ENCODE peak calls at places on chromosomes 5 and 9, in six cellular contexts. One of them, this sample, is unnamed.

GRCh38 chr9:134214395-134214765 is 50.0 kb upstream of the RNU6ATAC start:
- DNase-seq in psoas muscle: peak; percentile 10
- DNase-seq in Daoy: no peak
- DNase-seq in left lobe of liver: no peak
- DNase-seq in DMS53: no peak
- DNase-seq in SJCRH30: peak; percentile 34
- DNase-seq in this sample: no peak

GRCh38 chr9:89683626-89684025 is 78.8 kb downstream of the GADD45G start:
- DNase-seq in Daoy: no peak
- DNase-seq in SJCRH30: no peak
- DNase-seq in psoas muscle: no peak
- DNase-seq in left lobe of liver: peak; percentile 37
- DNase-seq in DMS53: no peak
- DNase-seq in this sample: no peak

GRCh38 chr5:39437469-39437868 is 12.7 kb upstream of the DAB2 start:
- DNase-seq in psoas muscle: no peak
- DNase-seq in SJCRH30: no peak
- DNase-seq in DMS53: peak; percentile 92
- DNase-seq in Daoy: no peak
- DNase-seq in left lobe of liver: peak; percentile 62
- DNase-seq in this sample: no peak

GRCh38 chr5:93250431-93250830 is 330.6 kb downstream of the NR2F1-AS1 start:
- DNase-seq in psoas muscle: no peak
- DNase-seq in left lobe of liver: no peak
- DNase-seq in Daoy: no peak
- DNase-seq in SJCRH30: peak; percentile 20
- DNase-seq in DMS53: no peak
- DNase-seq in this sample: no peak

GRCh38 chr5:61919920-61920319 is 386.1 kb upstream of the KIF2A start:
- DNase-seq in Daoy: no peak
- DNase-seq in SJCRH30: no peak
- DNase-seq in left lobe of liver: peak; percentile 62
- DNase-seq in DMS53: peak; percentile 61
- DNase-seq in psoas muscle: no peak
- DNase-seq in this sample: no peak

GRCh38 chr9:76704601-76705204 is 59.5 kb upstream of the PCA3 start:
- DNase-seq in psoas muscle: no peak
- DNase-seq in Daoy: peak; percentile 69
- DNase-seq in SJCRH30: peak; percentile 90
- DNase-seq in left lobe of liver: no peak
- DNase-seq in DMS53: peak; percentile 83
- DNase-seq in this sample: peak; percentile 67

GRCh38 chr9:128632066-128632465 is 24.6 kb downstream of the DYNC2I2 start:
- DNase-seq in DMS53: no peak
- DNase-seq in left lobe of liver: no peak
- DNase-seq in psoas muscle: no peak
- DNase-seq in Daoy: no peak
- DNase-seq in SJCRH30: no peak
- DNase-seq in this sample: no peak

GRCh38 chr5:89260254-89260653 is 377.3 kb upstream of the MEF2C start:
- DNase-seq in DMS53: no peak
- DNase-seq in SJCRH30: no peak
- DNase-seq in Daoy: no peak
- DNase-seq in left lobe of liver: no peak
- DNase-seq in psoas muscle: no peak
- DNase-seq in this sample: no peak

GRCh38 chr9:27276182-27277030 is 20.5 kb downstream of the EQTN start:
- DNase-seq in psoas muscle: no peak
- DNase-seq in left lobe of liver: no peak
- DNase-seq in Daoy: peak; percentile 48
- DNase-seq in SJCRH30: peak; percentile 71
- DNase-seq in DMS53: peak; percentile 72
- DNase-seq in this sample: peak; percentile 40

GRCh38 chr9:12771891-12772290 is 2.9 kb upstream of the LURAP1L start:
- DNase-seq in DMS53: no peak
- DNase-seq in psoas muscle: no peak
- DNase-seq in SJCRH30: no peak
- DNase-seq in left lobe of liver: no peak
- DNase-seq in Daoy: peak; percentile 53
- DNase-seq in this sample: no peak

GRCh38 chr9:99096409-99096808 is 8.5 kb upstream of the TGFBR1 start:
- DNase-seq in DMS53: no peak
- DNase-seq in psoas muscle: no peak
- DNase-seq in SJCRH30: no peak
- DNase-seq in left lobe of liver: no peak
- DNase-seq in Daoy: no peak
- DNase-seq in this sample: no peak

GRCh38 chr9:18601956-18602355 is 128.0 kb downstream of the ADAMTSL1 start:
- DNase-seq in Daoy: no peak
- DNase-seq in psoas muscle: no peak
- DNase-seq in SJCRH30: no peak
- DNase-seq in left lobe of liver: no peak
- DNase-seq in DMS53: no peak
- DNase-seq in this sample: no peak

GRCh38 chr5:10552183-10553143 is 11.4 kb upstream of the ANKRD33B start:
- DNase-seq in DMS53: no peak
- DNase-seq in Daoy: peak; percentile 73
- DNase-seq in left lobe of liver: no peak
- DNase-seq in psoas muscle: no peak
- DNase-seq in SJCRH30: no peak
- DNase-seq in this sample: no peak

GRCh38 chr5:174793684-174794328 is 69.4 kb downstream of the MSX2 start:
- DNase-seq in SJCRH30: peak; percentile 84
- DNase-seq in Daoy: peak; percentile 82
- DNase-seq in DMS53: peak; percentile 70
- DNase-seq in psoas muscle: peak; percentile 45
- DNase-seq in left lobe of liver: peak; percentile 60
- DNase-seq in this sample: peak; percentile 24

GRCh38 chr5:179762079-179762780 is 29.6 kb downstream of the MAML1 start:
- DNase-seq in Daoy: no peak
- DNase-seq in DMS53: peak; percentile 73
- DNase-seq in left lobe of liver: peak; percentile 52
- DNase-seq in psoas muscle: no peak
- DNase-seq in SJCRH30: peak; percentile 38
- DNase-seq in this sample: peak; percentile 86

GRCh38 chr5:133564921-133565565 is 47.3 kb downstream of the FSTL4 start:
- DNase-seq in left lobe of liver: no peak
- DNase-seq in psoas muscle: no peak
- DNase-seq in SJCRH30: no peak
- DNase-seq in Daoy: no peak
- DNase-seq in DMS53: no peak
- DNase-seq in this sample: no peak

GRCh38 chr5:65329266-65329665 is 152.5 kb downstream of the ADAMTS6 start:
- DNase-seq in Daoy: no peak
- DNase-seq in DMS53: no peak
- DNase-seq in psoas muscle: no peak
- DNase-seq in SJCRH30: peak; percentile 12
- DNase-seq in left lobe of liver: no peak
- DNase-seq in this sample: no peak

GRCh38 chr5:93721511-93721910 is 19.9 kb downstream of the POU5F2 start:
- DNase-seq in psoas muscle: no peak
- DNase-seq in SJCRH30: no peak
- DNase-seq in DMS53: no peak
- DNase-seq in left lobe of liver: no peak
- DNase-seq in Daoy: no peak
- DNase-seq in this sample: no peak

GRCh38 chr5:139105621-139106071 is 92.5 kb downstream of the SIL1 start:
- DNase-seq in left lobe of liver: no peak
- DNase-seq in psoas muscle: no peak
- DNase-seq in SJCRH30: no peak
- DNase-seq in DMS53: peak; percentile 85
- DNase-seq in Daoy: no peak
- DNase-seq in this sample: no peak

GRCh38 chr9:32867601-32868204 is 84.4 kb downstream of the TMEM215 start:
- DNase-seq in psoas muscle: no peak
- DNase-seq in left lobe of liver: no peak
- DNase-seq in DMS53: no peak
- DNase-seq in Daoy: no peak
- DNase-seq in SJCRH30: no peak
- DNase-seq in this sample: no peak

GRCh38 chr9:106784076-106784475 is 78.9 kb upstream of the ZNF462 start:
- DNase-seq in Daoy: no peak
- DNase-seq in left lobe of liver: no peak
- DNase-seq in DMS53: no peak
- DNase-seq in SJCRH30: peak; percentile 65
- DNase-seq in psoas muscle: no peak
- DNase-seq in this sample: no peak

GRCh38 chr9:27888661-27889295 is 315.5 kb upstream of the C9orf72 start:
- DNase-seq in left lobe of liver: peak; percentile 61
- DNase-seq in psoas muscle: no peak
- DNase-seq in DMS53: peak; percentile 73
- DNase-seq in SJCRH30: peak; percentile 41
- DNase-seq in Daoy: peak; percentile 8
- DNase-seq in this sample: no peak

GRCh38 chr5:154487541-154487940 is 9.5 kb upstream of the HAND1 start:
- DNase-seq in left lobe of liver: no peak
- DNase-seq in SJCRH30: peak; percentile 27
- DNase-seq in DMS53: no peak
- DNase-seq in psoas muscle: no peak
- DNase-seq in Daoy: no peak
- DNase-seq in this sample: no peak

GRCh38 chr9:11064853-11065252 is 452.1 kb upstream of the PTPRD start:
- DNase-seq in DMS53: no peak
- DNase-seq in Daoy: peak; percentile 95
- DNase-seq in left lobe of liver: no peak
- DNase-seq in psoas muscle: no peak
- DNase-seq in SJCRH30: peak; percentile 89
- DNase-seq in this sample: no peak

GRCh38 chr9:130825051-130825651 is 9.9 kb upstream of the ABL1 start:
- DNase-seq in psoas muscle: no peak
- DNase-seq in SJCRH30: peak; percentile 95
- DNase-seq in left lobe of liver: no peak
- DNase-seq in DMS53: peak; percentile 23
- DNase-seq in Daoy: peak; percentile 58
- DNase-seq in this sample: peak; percentile 17

GRCh38 chr5:41650131-41650530 is 139.7 kb upstream of the PLCXD3 start:
- DNase-seq in left lobe of liver: no peak
- DNase-seq in psoas muscle: no peak
- DNase-seq in Daoy: no peak
- DNase-seq in SJCRH30: no peak
- DNase-seq in DMS53: no peak
- DNase-seq in this sample: no peak

GRCh38 chr9:116377179-116377790 is 223.7 kb downstream of the PAPPA start:
- DNase-seq in DMS53: peak; percentile 50
- DNase-seq in SJCRH30: peak; percentile 30
- DNase-seq in left lobe of liver: no peak
- DNase-seq in psoas muscle: no peak
- DNase-seq in Daoy: peak; percentile 95
- DNase-seq in this sample: no peak

GRCh38 chr9:73199886-73200285 is 48.2 kb downstream of the ANXA1 start:
- DNase-seq in SJCRH30: peak; percentile 25
- DNase-seq in left lobe of liver: no peak
- DNase-seq in DMS53: peak; percentile 56
- DNase-seq in psoas muscle: no peak
- DNase-seq in Daoy: peak; percentile 73
- DNase-seq in this sample: no peak

GRCh38 chr5:35214051-35214450 is 16.2 kb downstream of the PRLR start:
- DNase-seq in left lobe of liver: no peak
- DNase-seq in SJCRH30: no peak
- DNase-seq in psoas muscle: no peak
- DNase-seq in Daoy: no peak
- DNase-seq in DMS53: no peak
- DNase-seq in this sample: no peak

GRCh38 chr5:144156767-144157171 is 13.7 kb downstream of the YIPF5 start:
- DNase-seq in psoas muscle: no peak
- DNase-seq in DMS53: peak; percentile 5
- DNase-seq in left lobe of liver: no peak
- DNase-seq in SJCRH30: no peak
- DNase-seq in Daoy: no peak
- DNase-seq in this sample: no peak

GRCh38 chr5:52870448-52870847 is 82.7 kb downstream of the ITGA1 start:
- DNase-seq in left lobe of liver: no peak
- DNase-seq in DMS53: no peak
- DNase-seq in Daoy: peak; percentile 67
- DNase-seq in psoas muscle: peak; percentile 13
- DNase-seq in SJCRH30: peak; percentile 82
- DNase-seq in this sample: no peak

GRCh38 chr5:19986036-19986619 is 1.9 kb downstream of the CDH18 start:
- DNase-seq in Daoy: no peak
- DNase-seq in psoas muscle: no peak
- DNase-seq in DMS53: no peak
- DNase-seq in left lobe of liver: no peak
- DNase-seq in SJCRH30: no peak
- DNase-seq in this sample: no peak

GRCh38 chr5:3226171-3226570 is 369.5 kb upstream of the IRX1 start:
- DNase-seq in psoas muscle: no peak
- DNase-seq in Daoy: peak; percentile 67
- DNase-seq in left lobe of liver: no peak
- DNase-seq in SJCRH30: no peak
- DNase-seq in DMS53: no peak
- DNase-seq in this sample: no peak

GRCh38 chr5:137470111-137470920 is 28.8 kb downstream of the SPOCK1 start:
- DNase-seq in SJCRH30: no peak
- DNase-seq in left lobe of liver: no peak
- DNase-seq in psoas muscle: peak; percentile 71
- DNase-seq in Daoy: peak; percentile 97
- DNase-seq in DMS53: no peak
- DNase-seq in this sample: no peak

GRCh38 chr9:123329329-123329955 is 26.6 kb upstream of the CRB2 start:
- DNase-seq in left lobe of liver: no peak
- DNase-seq in psoas muscle: no peak
- DNase-seq in Daoy: peak; percentile 83
- DNase-seq in SJCRH30: peak; percentile 53
- DNase-seq in DMS53: peak; percentile 78
- DNase-seq in this sample: peak; percentile 54

GRCh38 chr9:19429590-19429989 is 20.8 kb downstream of the ACER2 start:
- DNase-seq in SJCRH30: no peak
- DNase-seq in Daoy: no peak
- DNase-seq in psoas muscle: no peak
- DNase-seq in left lobe of liver: no peak
- DNase-seq in DMS53: no peak
- DNase-seq in this sample: no peak

GRCh38 chr9:129164246-129164930 is 13.7 kb downstream of the IER5L start:
- DNase-seq in SJCRH30: peak; percentile 48
- DNase-seq in psoas muscle: peak; percentile 49
- DNase-seq in left lobe of liver: no peak
- DNase-seq in DMS53: peak; percentile 21
- DNase-seq in Daoy: no peak
- DNase-seq in this sample: peak; percentile 11

GRCh38 chr5:151022511-151023018 is 2.2 kb downstream of the GPX3 start:
- DNase-seq in Daoy: peak; percentile 84
- DNase-seq in psoas muscle: peak; percentile 50
- DNase-seq in left lobe of liver: no peak
- DNase-seq in SJCRH30: no peak
- DNase-seq in DMS53: no peak
- DNase-seq in this sample: no peak

GRCh38 chr9:132079391-132080071 is at the start of gene MED27:
- DNase-seq in Daoy: peak; percentile 95
- DNase-seq in DMS53: peak; percentile 95
- DNase-seq in SJCRH30: peak; percentile 96
- DNase-seq in left lobe of liver: peak; percentile 92
- DNase-seq in psoas muscle: peak; percentile 92
- DNase-seq in this sample: peak; percentile 88